ENCODE peak calls at places on chromosome 15, in five cellular contexts. J is type B pancreatic cell, W is epithelial cell of esophagus, M is astrocyte, H is AG10803. K is an unnamed sample.

GRCh38 chr15:59999558-60000112 is 4.5 kb upstream of the FOXB1 start:
- DNase-seq in H (no peak), M (no peak), J (no peak), W (no peak), K (no peak)

GRCh38 chr15:79283252-79284048 is 928 bp downstream of the ANKRD34C start:
- DNase-seq in W (peak), H (peak), M (peak), J (peak), K (no peak)

GRCh38 chr15:66755298-66756068 is 53.4 kb downstream of the SMAD6 start:
- DNase-seq in W (no peak), H (no peak), J (no peak), M (no peak), K (no peak)

GRCh38 chr15:66253643-66254363 is at the start of gene MEGF11:
- DNase-seq in M (peak), J (no peak), H (peak), W (peak), K (no peak)

GRCh38 chr15:99931703-99932603 is 198.7 kb upstream of the LYSMD4 start:
- DNase-seq in J (no peak), W (peak), M (peak), H (no peak), K (peak)

GRCh38 chr15:66670698-66671580 is 31.1 kb upstream of the SMAD6 start:
- DNase-seq in H (no peak), W (peak), M (no peak), J (no peak), K (no peak)

GRCh38 chr15:99467338-99467720 is 98.5 kb upstream of the MEF2A start:
- DNase-seq in H (no peak), M (no peak), J (no peak), W (no peak), K (no peak)

GRCh38 chr15:70605606-70606410 is 157.6 kb downstream of the UACA start:
- DNase-seq in M (peak), J (no peak), H (peak), W (no peak), K (no peak)

GRCh38 chr15:28182216-28182615 is 83.1 kb upstream of the OCA2 start:
- DNase-seq in M (no peak), H (no peak), J (no peak), W (no peak), K (no peak)

GRCh38 chr15:31357148-31357547 is 30.5 kb downstream of the KLF13 start:
- DNase-seq in M (no peak), W (no peak), H (no peak), J (no peak), K (no peak)

GRCh38 chr15:44545934-44546802 is 9.2 kb downstream of the EIF3J start:
- DNase-seq in H (peak), M (peak), W (peak), J (no peak), K (no peak)

GRCh38 chr15:77028451-77029165 is 33.7 kb downstream of the PSTPIP1 start:
- DNase-seq in H (no peak), J (peak), W (no peak), M (no peak), K (peak)

GRCh38 chr15:29656636-29657475 is 165.4 kb downstream of the TJP1 start:
- DNase-seq in W (no peak), H (no peak), J (no peak), M (no peak), K (peak)

GRCh38 chr15:40536501-40536900 is 28.3 kb downstream of the CCDC32 start:
- DNase-seq in M (peak), H (no peak), J (no peak), W (no peak), K (no peak)

GRCh38 chr15:89768071-89768500 is 8.0 kb upstream of the MESP2 start:
- DNase-seq in H (peak), M (no peak), J (no peak), W (no peak), K (no peak)

GRCh38 chr15:58631319-58631718 is 118.2 kb downstream of the ADAM10 start:
- DNase-seq in J (no peak), H (no peak), M (no peak), W (no peak), K (no peak)

GRCh38 chr15:47203993-47204392 is 513.3 kb upstream of the SEMA6D start:
- DNase-seq in M (no peak), J (no peak), H (no peak), W (no peak), K (no peak)

GRCh38 chr15:26015516-26015915 is 152.4 kb upstream of the ATP10A start:
- DNase-seq in J (no peak), H (no peak), W (no peak), M (no peak), K (peak)

GRCh38 chr15:91027677-91028076 is 5.3 kb upstream of the VPS33B start:
- DNase-seq in J (no peak), M (no peak), W (no peak), H (no peak), K (no peak)

GRCh38 chr15:91031796-91032195 is 9.4 kb upstream of the VPS33B start:
- DNase-seq in W (no peak), H (no peak), J (no peak), M (no peak), K (no peak)

DNA sequence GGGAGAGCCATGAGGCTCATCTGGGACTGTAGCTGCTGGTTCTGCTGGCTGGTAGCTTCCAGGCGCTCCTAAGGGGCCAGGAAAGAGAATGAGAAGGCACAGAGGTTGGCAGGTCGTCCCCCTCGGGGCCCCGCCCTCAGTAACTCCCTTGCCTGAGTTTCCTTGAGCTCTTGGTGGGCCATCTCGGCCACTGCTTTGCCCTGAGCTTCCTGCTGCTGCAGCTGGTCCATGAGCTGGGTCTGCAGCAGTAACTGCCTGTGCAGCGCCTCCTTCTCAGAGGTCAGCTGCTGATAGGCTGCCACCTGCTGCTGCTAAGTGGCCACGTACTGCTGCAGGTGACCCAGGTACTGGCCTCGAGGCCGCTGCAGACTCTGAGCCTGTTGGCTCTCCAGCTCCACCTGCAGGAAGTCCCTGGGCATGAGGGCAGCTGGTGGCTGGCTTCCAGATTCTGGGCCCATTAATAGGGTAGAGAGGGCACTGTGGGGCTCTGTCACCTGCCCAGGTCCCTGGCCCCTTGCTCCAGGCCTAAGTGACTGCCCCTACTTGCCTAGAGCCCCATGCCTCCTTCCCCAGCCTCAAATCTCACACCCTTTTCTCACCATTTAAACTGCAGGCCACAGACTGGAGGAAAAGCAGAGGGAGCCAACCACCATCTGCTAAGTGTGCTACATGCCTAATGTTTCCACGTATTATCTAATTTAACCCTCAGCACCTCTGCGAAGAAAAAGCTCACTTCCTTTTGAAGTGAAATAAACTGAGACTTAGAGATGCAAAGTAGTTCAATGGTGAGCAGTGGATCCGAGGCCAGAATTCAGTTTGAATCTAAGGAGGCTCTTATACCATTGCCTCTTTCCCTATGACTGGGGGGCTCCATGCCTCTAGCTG is 10.8 kb upstream of the VPS33B start:
- DNase-seq in H (no peak), J (no peak), M (no peak), W (peak), K (no peak)
- TF ChIP-seq CTCF in H (peak), J (peak), M (peak), W (peak), K (peak)

GRCh38 chr15:75639191-75639708 is 774 bp downstream of the IMP3 start:
- DNase-seq in W (peak), M (peak), J (no peak), H (no peak), K (no peak)

GRCh38 chr15:75639709-75640482 is at the start of gene IMP3:
- DNase-seq in M (peak), J (peak), H (peak), W (peak), K (peak)

GRCh38 chr15:75641603-75642002 is 1.6 kb upstream of the IMP3 start:
- DNase-seq in H (no peak), W (no peak), J (no peak), M (no peak), K (no peak)

GRCh38 chr15:75641176-75641498 is 1.1 kb upstream of the IMP3 start:
- DNase-seq in M (no peak), W (no peak), J (no peak), H (no peak), K (no peak)

GRCh38 chr15:75640483-75641175 is 605 bp upstream of the IMP3 start:
- DNase-seq in H (peak), M (peak), J (no peak), W (peak), K (no peak)
- TF ChIP-seq CTCF in H (peak), M (no peak), J (peak), W (peak), K (peak)

GRCh38 chr15:39312984-39313383 is 267.9 kb upstream of the THBS1 start:
- DNase-seq in M (no peak), H (no peak), W (peak), J (no peak), K (no peak)
- TF ChIP-seq CTCF in M (no peak), H (no peak), W (peak), J (no peak), K (peak)

GRCh38 chr15:33313491-33313890 is 2.7 kb downstream of the RYR3 start:
- DNase-seq in J (no peak), M (no peak), H (no peak), W (peak), K (no peak)
- TF ChIP-seq CTCF in J (no peak), M (no peak), H (no peak), W (no peak), K (no peak)

DNA sequence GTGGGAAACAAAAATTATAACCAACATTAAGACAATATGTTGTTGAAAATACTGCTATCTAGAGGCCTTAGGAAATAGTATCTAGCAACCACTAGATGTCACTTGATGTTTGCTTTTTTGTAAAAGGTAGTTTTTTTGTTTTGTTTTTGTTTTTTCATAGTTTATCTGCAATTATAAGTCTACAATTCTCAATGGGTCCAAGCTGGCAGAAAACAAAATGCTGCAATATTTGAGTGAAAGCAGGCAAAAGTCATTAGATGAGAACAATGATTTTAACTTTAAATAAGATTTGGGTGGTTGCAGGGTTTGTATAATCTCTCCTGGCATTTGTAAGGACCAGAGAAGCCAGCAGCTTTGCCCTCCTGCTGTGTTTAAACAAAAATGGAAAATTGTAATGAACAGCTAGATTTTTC is 27.0 kb downstream of the DUT start:
- DNase-seq in J (no peak), M (peak), W (peak), H (peak), K (no peak)
- TF ChIP-seq CTCF in J (peak), M (peak), W (peak), H (peak), K (peak)

K was measured in osteocyte.